ENCODE peak calls at places on chromosomes 7 and 10, in five cellular contexts. V is nucleus accumbens; K is activated CD8-positive, alpha-beta T cell treated with anti-CD3 and anti-CD28 coated beads, Interleukin-2, amount 10 ng/mL, durations not matched to agents 7 days and 5 days; E is EL; P is fibroblast of gingiva. M is an unnamed sample.

GRCh38 chr10:50990568-50991495 is 83.5 kb upstream of the PRKG1 start:
- DNase-seq in V (no peak), K (no peak), E (peak), P (peak), M (peak)

GRCh38 chr7:70589010-70589409 is 542.9 kb upstream of the GALNT17 start:
- DNase-seq in V (no peak), K (no peak), E (no peak), P (no peak), M (no peak)

GRCh38 chr7:992742-993607 is 10.0 kb downstream of the CYP2W1 start:
- DNase-seq in V (peak), K (peak), E (peak), P (peak), M (peak)

GRCh38 chr10:70135684-70136083 is 3.1 kb upstream of the AIFM2 start:
- DNase-seq in V (no peak), K (no peak), E (no peak), P (no peak), M (peak)

GRCh38 chr7:101554584-101555268 is 74.4 kb downstream of the MYL10 start:
- DNase-seq in V (no peak), K (no peak), E (no peak), P (no peak), M (peak)

GRCh38 chr10:5511885-5512280 is 12.5 kb upstream of the CALML5 start:
- DNase-seq in V (no peak), K (no peak), E (no peak), P (no peak), M (no peak)

GRCh38 chr7:133313575-133313974 is 60.7 kb downstream of the EXOC4 start:
- DNase-seq in V (no peak), K (peak), E (no peak), P (no peak), M (no peak)

GRCh38 chr7:2138146-2138765 is 94.5 kb downstream of the MAD1L1 start:
- DNase-seq in V (no peak), K (peak), E (no peak), P (no peak), M (peak)

GRCh38 chr10:90306187-90306586 is 551.7 kb downstream of the HTR7 start:
- DNase-seq in V (no peak), K (no peak), E (peak), P (peak), M (no peak)

GRCh38 chr7:134084488-134085144 is 42.5 kb upstream of the LRGUK start:
- DNase-seq in V (no peak), K (no peak), E (no peak), P (no peak), M (no peak)

M was measured in GM10248.